ENCODE peak calls at places on chromosomes 2 and 18, in five cellular contexts. One of them, this sample, is unnamed.
A peak's percentile ranks its signal among the peaks of the same experiment; 100 is the strongest.

GRCh38 chr2:164739966-164740365 is 101.7 kb downstream of the COBLL1 start:
- DNase-seq in fibroblast of pulmonary artery: peak; percentile 61
- DNase-seq in Right ventricle myocardium inferior: no peak
- DNase-seq in AG09319: no peak
- DNase-seq in HFFc6: peak; percentile 65
- DNase-seq in this sample: no peak

GRCh38 chr2:232361646-232362045 is 16.9 kb upstream of the ALPP start:
- DNase-seq in fibroblast of pulmonary artery: no peak
- DNase-seq in Right ventricle myocardium inferior: no peak
- DNase-seq in AG09319: no peak
- DNase-seq in HFFc6: no peak
- DNase-seq in this sample: no peak

GRCh38 chr2:10119601-10120157 is 2.9 kb upstream of the RRM2 start:
- DNase-seq in fibroblast of pulmonary artery: no peak
- DNase-seq in Right ventricle myocardium inferior: no peak
- DNase-seq in AG09319: no peak
- DNase-seq in HFFc6: no peak
- DNase-seq in this sample: no peak

GRCh38 chr18:10928971-10929373 is 220.4 kb downstream of the PIEZO2 start:
- DNase-seq in fibroblast of pulmonary artery: peak; percentile 39
- DNase-seq in Right ventricle myocardium inferior: no peak
- DNase-seq in AG09319: no peak
- DNase-seq in HFFc6: peak; percentile 48
- DNase-seq in this sample: no peak

GRCh38 chr2:134142341-134142738 is 111.5 kb upstream of the MGAT5 start:
- DNase-seq in fibroblast of pulmonary artery: no peak
- DNase-seq in Right ventricle myocardium inferior: no peak
- DNase-seq in AG09319: no peak
- DNase-seq in HFFc6: no peak
- DNase-seq in this sample: no peak

GRCh38 chr2:43207553-43208300 is 18.7 kb downstream of the ZFP36L2 start:
- DNase-seq in fibroblast of pulmonary artery: no peak
- DNase-seq in Right ventricle myocardium inferior: no peak
- DNase-seq in AG09319: no peak
- DNase-seq in HFFc6: no peak
- DNase-seq in this sample: peak; percentile 43

GRCh38 chr2:179850188-179850587 is 11.2 kb downstream of the ZNF385B start:
- DNase-seq in fibroblast of pulmonary artery: peak; percentile 39
- DNase-seq in Right ventricle myocardium inferior: no peak
- DNase-seq in AG09319: no peak
- DNase-seq in HFFc6: peak; percentile 65
- DNase-seq in this sample: no peak

GRCh38 chr18:25799221-25799620 is 291.2 kb downstream of the SS18 start:
- DNase-seq in fibroblast of pulmonary artery: no peak
- DNase-seq in Right ventricle myocardium inferior: no peak
- DNase-seq in AG09319: no peak
- DNase-seq in HFFc6: no peak
- DNase-seq in this sample: no peak

GRCh38 chr18:27030403-27030802 is 154.7 kb downstream of the CHST9 start:
- DNase-seq in fibroblast of pulmonary artery: no peak
- DNase-seq in Right ventricle myocardium inferior: no peak
- DNase-seq in AG09319: no peak
- DNase-seq in HFFc6: no peak
- DNase-seq in this sample: no peak

GRCh38 chr2:45380131-45380836 is 230.8 kb downstream of the SRBD1 start:
- DNase-seq in fibroblast of pulmonary artery: peak; percentile 36
- DNase-seq in Right ventricle myocardium inferior: no peak
- DNase-seq in AG09319: no peak
- DNase-seq in HFFc6: peak; percentile 30
- DNase-seq in this sample: no peak

GRCh38 chr18:27713727-27714080 is 463.2 kb downstream of the CDH2 start:
- DNase-seq in fibroblast of pulmonary artery: peak; percentile 91
- DNase-seq in Right ventricle myocardium inferior: no peak
- DNase-seq in AG09319: no peak
- DNase-seq in HFFc6: peak; percentile 66
- DNase-seq in this sample: no peak

GRCh38 chr2:20986540-20986939 is 57.3 kb downstream of the APOB start:
- DNase-seq in fibroblast of pulmonary artery: no peak
- DNase-seq in Right ventricle myocardium inferior: no peak
- DNase-seq in AG09319: no peak
- DNase-seq in HFFc6: no peak
- DNase-seq in this sample: no peak

GRCh38 chr18:23809411-23809810 is 120.2 kb downstream of the LAMA3 start:
- DNase-seq in fibroblast of pulmonary artery: no peak
- DNase-seq in Right ventricle myocardium inferior: no peak
- DNase-seq in AG09319: no peak
- DNase-seq in HFFc6: no peak
- DNase-seq in this sample: no peak

GRCh38 chr2:85999131-85999831 is 106.4 kb downstream of the POLR1A start:
- DNase-seq in fibroblast of pulmonary artery: peak; percentile 37
- DNase-seq in Right ventricle myocardium inferior: no peak
- DNase-seq in AG09319: no peak
- DNase-seq in HFFc6: no peak
- DNase-seq in this sample: peak; percentile 59

GRCh38 chr18:3451989-3452749 is 2.2 kb downstream of the TGIF1 start:
- DNase-seq in fibroblast of pulmonary artery: peak; percentile 81
- DNase-seq in Right ventricle myocardium inferior: peak; percentile 78
- DNase-seq in AG09319: no peak
- DNase-seq in HFFc6: peak; percentile 29
- DNase-seq in this sample: peak; percentile 50

GRCh38 chr2:3628800-3629199 is 29.2 kb upstream of the ALLC start:
- DNase-seq in fibroblast of pulmonary artery: no peak
- DNase-seq in Right ventricle myocardium inferior: no peak
- DNase-seq in AG09319: no peak
- DNase-seq in HFFc6: no peak
- DNase-seq in this sample: no peak

GRCh38 chr2:120722603-120723421 is 12.9 kb upstream of the GLI2 start:
- DNase-seq in fibroblast of pulmonary artery: peak; percentile 93
- DNase-seq in Right ventricle myocardium inferior: no peak
- DNase-seq in AG09319: no peak
- DNase-seq in HFFc6: peak; percentile 75
- DNase-seq in this sample: no peak

GRCh38 chr2:203916756-203917155 is 19.8 kb upstream of the ICOS start:
- DNase-seq in fibroblast of pulmonary artery: no peak
- DNase-seq in Right ventricle myocardium inferior: no peak
- DNase-seq in AG09319: no peak
- DNase-seq in HFFc6: no peak
- DNase-seq in this sample: no peak

GRCh38 chr18:77653792-77654191 is 404.1 kb downstream of the GALR1 start:
- DNase-seq in fibroblast of pulmonary artery: no peak
- DNase-seq in Right ventricle myocardium inferior: no peak
- DNase-seq in AG09319: no peak
- DNase-seq in HFFc6: no peak
- DNase-seq in this sample: no peak

GRCh38 chr2:109372171-109372568 is 241.6 kb downstream of the SEPTIN10 start:
- DNase-seq in fibroblast of pulmonary artery: no peak
- DNase-seq in Right ventricle myocardium inferior: no peak
- DNase-seq in AG09319: no peak
- DNase-seq in HFFc6: no peak
- DNase-seq in this sample: no peak

This sample was measured in HL-60.